ENCODE peak calls at places on chromosomes 12 and 14, in seven cellular contexts. H is NCI-H1436, V is MM.1S, I is NCI-H2081, W is posterior cingulate gyrus, P is IMR-90, D is myocyte. L is an unnamed sample.

GRCh38 chr14:103514596-103515421 is 7.8 kb downstream of the CKB start:
- DNase-seq in H (no peak), V (no peak), I (no peak), D (no peak), P (no peak), W (no peak), L (no peak)

GRCh38 chr14:52494444-52494843 is 57.9 kb downstream of the TXNDC16 start:
- DNase-seq in P (no peak), H (no peak), V (no peak), I (no peak), W (no peak), D (no peak), L (no peak)

GRCh38 chr14:37709419-37710195 is 114.2 kb downstream of the TTC6 start:
- DNase-seq in W (no peak), I (no peak), D (peak), H (peak), P (peak), V (no peak), L (no peak)

GRCh38 chr14:77376380-77376770 is 519 bp downstream of the TMED8 start:
- DNase-seq in P (no peak), I (no peak), D (peak), V (peak), W (peak), H (no peak), L (peak)

GRCh38 chr12:71268598-71268997 is 110.8 kb upstream of the TSPAN8 start:
- DNase-seq in P (no peak), I (no peak), V (no peak), W (no peak), D (no peak), H (no peak), L (no peak)

GRCh38 chr14:23650506-23650905 is 14.3 kb downstream of the DHRS2 start:
- DNase-seq in D (no peak), H (no peak), I (no peak), V (no peak), P (no peak), W (no peak), L (no peak)

GRCh38 chr14:90795744-90796143 is 20.5 kb downstream of the TTC7B start:
- DNase-seq in V (no peak), W (peak), H (no peak), D (peak), I (no peak), P (peak), L (no peak)

GRCh38 chr14:94884616-94885230 is 114.8 kb upstream of the GSC start:
- DNase-seq in H (no peak), I (no peak), W (no peak), P (no peak), D (no peak), V (no peak), L (no peak)

GRCh38 chr12:29486972-29487371 is 10.5 kb downstream of the OVCH1 start:
- DNase-seq in D (no peak), P (no peak), W (no peak), H (no peak), V (no peak), I (no peak), L (no peak)

L was measured in activated T-helper 1 cell treated with Interleukin-2 at 50 U/mL for 16 hours.